ENCODE peak calls at places on chromosomes 2 and 18, in seven cellular contexts. U is IMR-90, B is K562, W is SK-N-SH, F is HepG2, P is GM12878, H is H1. N is an unnamed sample.

GRCh38 chr2:134375935-134376334 is 122.1 kb downstream of the MGAT5 start:
- DNase-seq in U (peak), B (no peak), W (peak), F (peak), P (no peak), H (no peak), N (no peak)

GRCh38 chr2:207044380-207044779 is 105.1 kb downstream of the CPO start:
- DNase-seq in U (no peak), B (no peak), W (no peak), F (no peak), P (no peak), H (no peak), N (no peak)

GRCh38 chr2:84880645-84881521 is at the start of gene TRABD2A:
- DNase-seq in U (peak), B (peak), W (peak), F (no peak), P (no peak), H (peak), N (peak)

GRCh38 chr2:75328156-75328555 is 128.8 kb upstream of the TACR1 start:
- DNase-seq in U (no peak), B (no peak), W (no peak), F (no peak), P (no peak), H (no peak), N (no peak)

GRCh38 chr2:100875516-100876230 is 55.7 kb downstream of the NPAS2 start:
- DNase-seq in U (no peak), B (no peak), W (no peak), F (peak), P (no peak), H (no peak), N (no peak)

GRCh38 chr2:135657806-135658582 is 83.7 kb upstream of the UBXN4 start:
- DNase-seq in U (no peak), B (no peak), W (no peak), F (no peak), P (peak), H (no peak), N (no peak)

GRCh38 chr2:152648336-152648735 is 68.9 kb downstream of the PRPF40A start:
- DNase-seq in U (peak), B (no peak), W (no peak), F (peak), P (no peak), H (no peak), N (peak)

GRCh38 chr2:126106006-126106405 is 550.0 kb upstream of the GYPC start:
- DNase-seq in U (no peak), B (no peak), W (no peak), F (no peak), P (no peak), H (no peak), N (no peak)

GRCh38 chr2:134289225-134289624 is 35.4 kb downstream of the MGAT5 start:
- DNase-seq in U (no peak), B (no peak), W (no peak), F (no peak), P (no peak), H (no peak), N (no peak)

GRCh38 chr18:32021756-32022564 is 3.3 kb downstream of the RNF125 start:
- DNase-seq in U (no peak), B (no peak), W (no peak), F (no peak), P (no peak), H (no peak), N (no peak)

GRCh38 chr2:231932985-231933915 is 7.1 kb upstream of the NPPC start:
- DNase-seq in U (no peak), B (no peak), W (no peak), F (no peak), P (no peak), H (peak), N (no peak)

GRCh38 chr2:40434638-40435296 is 17.1 kb downstream of the SLC8A1 start:
- DNase-seq in U (peak), B (no peak), W (no peak), F (no peak), P (no peak), H (no peak), N (peak)

GRCh38 chr2:26033769-26034596 is at the start of gene RAB10:
- DNase-seq in U (peak), B (peak), W (peak), F (peak), P (peak), H (peak), N (peak)

GRCh38 chr2:26034597-26035067 is 748 bp downstream of the RAB10 start:
- DNase-seq in U (peak), B (peak), W (peak), F (no peak), P (no peak), H (no peak), N (no peak)

GRCh38 chr2:26035110-26035728 is 1.3 kb downstream of the RAB10 start:
- DNase-seq in U (peak), B (peak), W (peak), F (no peak), P (no peak), H (no peak), N (no peak)

DNA sequence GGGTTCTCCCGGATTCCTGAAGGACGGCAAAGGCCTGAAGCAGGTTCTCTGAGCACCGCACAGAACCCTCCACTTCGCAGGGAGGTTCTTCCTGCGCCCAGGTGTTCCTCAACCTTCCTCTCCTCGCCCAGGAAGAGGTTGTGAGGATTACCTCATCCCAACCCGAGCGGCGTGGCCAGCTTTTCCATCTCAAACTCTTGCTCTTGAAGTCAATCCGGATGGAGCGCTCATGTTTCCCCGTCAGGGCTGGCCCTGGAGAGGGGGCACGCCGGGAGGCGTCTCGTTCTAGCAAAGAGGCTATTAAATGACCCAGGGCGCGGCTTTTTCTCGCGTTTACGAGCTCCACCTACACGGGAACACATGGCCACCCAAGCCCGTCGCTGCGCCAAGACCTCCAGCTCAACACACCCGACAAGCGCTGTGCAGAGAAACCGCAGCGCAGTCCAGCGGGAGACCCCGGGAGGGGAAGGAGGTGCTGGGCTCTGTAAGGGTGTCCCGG is 565 bp upstream of the RAB10 start:
- DNase-seq in U (peak), B (peak), W (no peak), F (peak), P (no peak), H (peak), N (peak)
- TF ChIP-seq RFX5 in U (no peak), B (no peak), W (no peak), F (no peak), P (no peak), H (no peak), N (no peak)

GRCh38 chr2:171180229-171180937 is 19.7 kb upstream of the TLK1 start:
- DNase-seq in U (no peak), B (no peak), W (no peak), F (no peak), P (no peak), H (no peak), N (no peak)
- TF ChIP-seq RFX5 in U (no peak), B (no peak), W (no peak), F (no peak), P (no peak), H (no peak), N (no peak)

DNA sequence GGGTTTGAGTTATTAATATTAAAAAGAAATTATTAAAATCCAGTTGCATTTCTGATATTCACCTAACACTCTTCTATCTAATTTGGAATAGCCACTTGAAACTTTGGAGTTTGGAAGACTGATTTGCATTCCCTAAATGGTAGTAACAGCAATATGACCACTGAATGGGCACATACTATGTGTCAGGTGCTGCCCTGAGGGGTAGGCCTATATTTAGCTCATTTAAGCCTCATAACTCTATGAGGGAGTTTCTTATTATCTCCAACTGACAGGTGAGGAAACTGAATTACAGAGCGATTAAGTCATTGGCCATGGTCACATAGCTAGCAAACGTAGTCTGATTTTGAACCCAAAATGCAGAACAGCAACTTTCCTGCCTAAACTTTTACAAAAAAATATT is 77.3 kb downstream of the VWA3B start:
- DNase-seq in U (no peak), B (no peak), W (no peak), F (no peak), P (no peak), H (no peak), N (no peak)
- TF ChIP-seq RFX5 in U (no peak), B (no peak), W (no peak), F (no peak), P (no peak), H (no peak), N (no peak)

DNA sequence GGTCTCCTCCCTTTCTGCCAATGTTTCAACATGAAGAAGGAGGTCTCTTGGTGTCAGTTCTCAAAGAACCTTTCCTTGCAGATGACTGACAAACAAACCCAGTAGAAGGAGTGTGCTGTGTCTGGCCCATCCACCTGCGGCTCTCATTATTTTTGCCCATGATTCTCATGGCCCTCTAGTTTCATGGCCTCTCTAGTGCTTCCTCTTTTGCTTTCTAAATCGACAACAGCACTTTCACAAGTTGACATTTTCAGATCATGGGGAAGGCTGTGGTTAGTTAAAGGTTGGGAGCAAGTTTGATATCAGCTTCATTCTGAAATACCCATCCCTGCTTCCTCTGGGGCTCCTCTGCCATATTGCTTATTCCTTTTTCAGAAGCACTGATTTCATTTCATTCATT is 805.2 kb downstream of the SLC4A3 start:
- DNase-seq in U (no peak), B (no peak), W (no peak), F (no peak), P (peak), H (no peak), N (no peak)
- TF ChIP-seq RFX5 in U (no peak), B (no peak), W (no peak), F (no peak), P (no peak), H (no peak), N (no peak)

N was measured in A549.